ENCODE peak calls at places on chromosomes 1 and 21, in six cellular contexts. U is testis, Y is prostate gland, W is body of pancreas, I is endothelial cell of umbilical vein, E is heart left ventricle. F is an unnamed sample. For H3K4me1, the result is how much of the 10 kb centered on the place peaks cover.

GRCh38 chr21:44842721-44843445 is 25.0 kb upstream of the SUMO3 start:
- DNase-seq in U (no peak), Y (no peak), W (no peak), I (no peak), E (no peak), F (no peak)

GRCh38 chr1:94672934-94673333 is 131.4 kb upstream of the F3 start:
- DNase-seq in U (no peak), Y (no peak), W (no peak), I (no peak), E (no peak), F (no peak)

GRCh38 chr1:174433451-174433850 is 14.3 kb upstream of the GPR52 start:
- DNase-seq in U (no peak), Y (no peak), W (no peak), I (no peak), E (no peak), F (no peak)

GRCh38 chr1:43074244-43074643 is 97.8 kb downstream of the EBNA1BP2 start:
- DNase-seq in U (no peak), Y (no peak), W (no peak), I (no peak), E (no peak), F (no peak)

GRCh38 chr1:78035121-78035520 is 10.6 kb upstream of the GIPC2 start:
- DNase-seq in U (no peak), Y (no peak), W (no peak), I (no peak), E (no peak), F (no peak)

GRCh38 chr1:244112646-244113045 is 61.6 kb downstream of the ZBTB18 start:
- DNase-seq in U (no peak), Y (no peak), W (no peak), I (no peak), E (no peak), F (no peak)

GRCh38 chr1:41745022-41745421 is 173.7 kb downstream of the HIVEP3 start:
- DNase-seq in U (no peak), Y (no peak), W (no peak), I (no peak), E (no peak), F (no peak)

GRCh38 chr1:14486401-14487110 is 111.9 kb upstream of the KAZN start:
- DNase-seq in U (no peak), Y (no peak), W (peak), I (no peak), E (peak), F (no peak)

GRCh38 chr1:219585837-219586465 is 27.0 kb downstream of the ZC3H11B start:
- DNase-seq in U (no peak), Y (no peak), W (no peak), I (no peak), E (no peak), F (no peak)

GRCh38 chr21:36427502-36427901 is 42.3 kb downstream of the CHAF1B start:
- DNase-seq in U (no peak), Y (no peak), W (no peak), I (no peak), E (no peak), F (no peak)

GRCh38 chr1:241225741-241226140 is 131.3 kb downstream of the RGS7 start:
- DNase-seq in U (no peak), Y (no peak), W (no peak), I (no peak), E (no peak), F (no peak)

GRCh38 chr1:66494488-66494887 is 39.5 kb upstream of the SGIP1 start:
- DNase-seq in U (no peak), Y (no peak), W (no peak), I (peak), E (no peak), F (no peak)

GRCh38 chr1:192010406-192010805 is 147.9 kb upstream of the RGS18 start:
- DNase-seq in U (no peak), Y (no peak), W (no peak), I (no peak), E (no peak), F (no peak)

GRCh38 chr1:244075247-244075722 is 24.2 kb downstream of the ZBTB18 start:
- DNase-seq in U (no peak), Y (no peak), W (no peak), I (no peak), E (no peak), F (no peak)

GRCh38 chr1:21311016-21311415 is 20.8 kb upstream of the ECE1 start:
- DNase-seq in U (peak), Y (no peak), W (no peak), I (no peak), E (no peak), F (no peak)

GRCh38 chr1:115210302-115210711 is 121.0 kb upstream of the TSPAN2 start:
- DNase-seq in U (no peak), Y (no peak), W (no peak), I (no peak), E (no peak), F (no peak)

GRCh38 chr1:91885331-91885715 is 628 bp downstream of the TGFBR3 start:
- DNase-seq in U (peak), Y (peak), W (peak), I (no peak), E (peak), F (peak)

GRCh38 chr1:202654079-202654478 is 56.2 kb downstream of the SYT2 start:
- DNase-seq in U (no peak), Y (no peak), W (no peak), I (no peak), E (no peak), F (no peak)

GRCh38 chr1:112390775-112391602 is 5.0 kb upstream of the CTTNBP2NL start:
- DNase-seq in U (peak), Y (peak), W (peak), I (peak), E (peak), F (peak)

GRCh38 chr1:115879977-115880376 is 39.1 kb upstream of the NHLH2 start:
- DNase-seq in U (no peak), Y (no peak), W (no peak), I (no peak), E (no peak), F (no peak)

GRCh38 chr1:199279872-199280649 is 641.2 kb downstream of the PTPRC start:
- DNase-seq in U (no peak), Y (no peak), W (no peak), I (no peak), E (no peak), F (no peak)

GRCh38 chr1:53375440-53375839 is 47.6 kb upstream of the LRP8 start:
- DNase-seq in U (peak), Y (no peak), W (no peak), I (no peak), E (no peak), F (peak)

GRCh38 chr1:154404984-154405761 is at the start of gene IL6R:
- DNase-seq in U (peak), Y (peak), W (peak), I (peak), E (peak), F (peak)

GRCh38 chr1:205396972-205397616 is 24.8 kb downstream of the LEMD1 start:
- DNase-seq in U (peak), Y (no peak), W (peak), I (peak), E (peak), F (no peak)

GRCh38 chr1:43537423-43538142 is 6.9 kb downstream of the PTPRF start:
- DNase-seq in U (no peak), Y (peak), W (peak), I (no peak), E (no peak), F (peak)

GRCh38 chr1:212917134-212917485 is 33.2 kb upstream of the VASH2 start:
- DNase-seq in U (no peak), Y (no peak), W (no peak), I (no peak), E (no peak), F (no peak)

GRCh38 chr1:100847481-100847880 is 47.2 kb downstream of the EXTL2 start:
- DNase-seq in U (no peak), Y (no peak), W (no peak), I (peak), E (no peak), F (no peak)

GRCh38 chr1:43058545-43059360 is 100.1 kb upstream of the SLC2A1 start:
- DNase-seq in U (no peak), Y (no peak), W (peak), I (peak), E (no peak), F (no peak)

GRCh38 chr1:20983297-20983889 is 193.3 kb downstream of the EIF4G3 start:
- DNase-seq in U (no peak), Y (no peak), W (no peak), I (no peak), E (no peak), F (no peak)

GRCh38 chr1:15810073-15810472 is 2.6 kb upstream of the UQCRHL start:
- DNase-seq in U (no peak), Y (no peak), W (no peak), I (no peak), E (no peak), F (no peak)

GRCh38 chr1:38106726-38107125 is 60.1 kb upstream of the POU3F1 start:
- DNase-seq in U (no peak), Y (no peak), W (no peak), I (no peak), E (no peak), F (no peak)

GRCh38 chr1:59704721-59705120 is 110.0 kb upstream of the HOOK1 start:
- DNase-seq in U (no peak), Y (no peak), W (no peak), I (no peak), E (no peak), F (no peak)

GRCh38 chr1:207959141-207959825 is 48.4 kb upstream of the CD34 start:
- DNase-seq in U (peak), Y (peak), W (peak), I (peak), E (peak), F (peak)

GRCh38 chr1:54064244-54064643 is 10.8 kb downstream of the TCEANC2 start:
- DNase-seq in U (no peak), Y (no peak), W (no peak), I (no peak), E (no peak), F (no peak)

GRCh38 chr1:26360807-26361604 is 7.1 kb upstream of the CRYBG2 start:
- DNase-seq in U (no peak), Y (no peak), W (no peak), I (no peak), E (no peak), F (no peak)

GRCh38 chr1:36123357-36123756 is 1.7 kb downstream of the COL8A2 start:
- DNase-seq in U (no peak), Y (no peak), W (peak), I (no peak), E (no peak), F (no peak)

GRCh38 chr1:62076286-62076685 is 118.4 kb upstream of the L1TD1 start:
- DNase-seq in U (no peak), Y (no peak), W (peak), I (peak), E (no peak), F (no peak)

GRCh38 chr21:45994738-45995685 is 13.4 kb downstream of the COL6A1 start:
- DNase-seq in U (peak), Y (no peak), W (peak), I (no peak), E (peak), F (peak)

GRCh38 chr21:45995686-45996179 is 14.2 kb downstream of the COL6A1 start:
- DNase-seq in U (no peak), Y (no peak), W (no peak), I (no peak), E (no peak), F (peak)

GRCh38 chr21:45992311-45993209 is 11.0 kb downstream of the COL6A1 start:
- DNase-seq in U (peak), Y (no peak), W (peak), I (no peak), E (peak), F (peak)

GRCh38 chr21:45993210-45994085 is 11.9 kb downstream of the COL6A1 start:
- DNase-seq in U (peak), Y (no peak), W (peak), I (no peak), E (peak), F (peak)

GRCh38 chr21:45994086-45994661 is 12.6 kb downstream of the COL6A1 start:
- DNase-seq in U (peak), Y (no peak), W (peak), I (no peak), E (peak), F (peak)
- H3K4me1 ChIP-seq in U (under half), Y (under half), W (under half), I (under half), E (under half), F (under half)

DNA sequence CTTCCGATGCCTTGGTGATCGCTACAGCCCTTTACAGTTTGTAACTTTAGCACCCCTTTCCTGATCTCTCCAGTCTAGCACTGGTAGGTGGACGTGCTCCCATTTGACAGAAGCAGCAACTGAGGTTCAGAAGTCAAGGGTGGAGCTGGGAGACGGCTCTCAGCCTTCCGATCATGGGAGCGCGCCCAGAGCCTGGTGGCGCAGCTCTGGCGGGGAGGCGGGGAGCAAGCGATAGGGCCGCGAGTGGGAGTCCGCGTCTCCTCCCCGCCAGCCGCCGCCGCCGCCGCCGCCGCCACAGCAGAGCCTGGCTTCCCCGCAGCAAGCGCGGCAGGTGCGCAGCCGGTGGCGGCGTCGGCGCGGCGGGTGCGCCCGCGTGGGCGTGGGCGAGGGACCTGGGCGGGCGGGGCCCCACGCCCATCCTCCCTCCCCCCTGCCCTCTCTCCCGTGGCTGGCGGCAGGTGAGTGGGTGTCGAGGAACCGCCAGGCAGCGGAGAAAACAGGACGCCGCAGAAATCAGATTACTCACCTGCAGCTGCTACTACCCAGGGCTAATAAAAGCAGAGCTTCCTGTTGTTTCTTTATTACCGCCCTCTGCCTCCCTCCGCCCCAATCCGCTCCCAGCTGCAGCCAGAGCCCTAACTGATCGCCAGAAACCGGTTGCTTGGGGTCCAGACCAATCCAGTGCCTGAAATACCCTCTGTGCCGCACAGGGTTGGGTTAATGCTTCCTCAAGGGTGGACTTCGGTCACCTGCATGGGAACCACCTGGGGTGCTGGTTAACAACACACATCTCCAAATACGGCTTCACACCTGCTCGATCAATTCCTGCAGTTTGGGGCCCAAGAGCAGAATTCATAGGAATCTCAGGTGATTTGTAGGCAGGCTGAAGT is 60.2 kb upstream of the ID3 start:
- DNase-seq in U (no peak), Y (peak), W (peak), I (peak), E (no peak), F (peak)
- H3K4me3 ChIP-seq in U (peak), Y (peak), W (no peak), I (no peak), E (peak), F (peak)

DNA sequence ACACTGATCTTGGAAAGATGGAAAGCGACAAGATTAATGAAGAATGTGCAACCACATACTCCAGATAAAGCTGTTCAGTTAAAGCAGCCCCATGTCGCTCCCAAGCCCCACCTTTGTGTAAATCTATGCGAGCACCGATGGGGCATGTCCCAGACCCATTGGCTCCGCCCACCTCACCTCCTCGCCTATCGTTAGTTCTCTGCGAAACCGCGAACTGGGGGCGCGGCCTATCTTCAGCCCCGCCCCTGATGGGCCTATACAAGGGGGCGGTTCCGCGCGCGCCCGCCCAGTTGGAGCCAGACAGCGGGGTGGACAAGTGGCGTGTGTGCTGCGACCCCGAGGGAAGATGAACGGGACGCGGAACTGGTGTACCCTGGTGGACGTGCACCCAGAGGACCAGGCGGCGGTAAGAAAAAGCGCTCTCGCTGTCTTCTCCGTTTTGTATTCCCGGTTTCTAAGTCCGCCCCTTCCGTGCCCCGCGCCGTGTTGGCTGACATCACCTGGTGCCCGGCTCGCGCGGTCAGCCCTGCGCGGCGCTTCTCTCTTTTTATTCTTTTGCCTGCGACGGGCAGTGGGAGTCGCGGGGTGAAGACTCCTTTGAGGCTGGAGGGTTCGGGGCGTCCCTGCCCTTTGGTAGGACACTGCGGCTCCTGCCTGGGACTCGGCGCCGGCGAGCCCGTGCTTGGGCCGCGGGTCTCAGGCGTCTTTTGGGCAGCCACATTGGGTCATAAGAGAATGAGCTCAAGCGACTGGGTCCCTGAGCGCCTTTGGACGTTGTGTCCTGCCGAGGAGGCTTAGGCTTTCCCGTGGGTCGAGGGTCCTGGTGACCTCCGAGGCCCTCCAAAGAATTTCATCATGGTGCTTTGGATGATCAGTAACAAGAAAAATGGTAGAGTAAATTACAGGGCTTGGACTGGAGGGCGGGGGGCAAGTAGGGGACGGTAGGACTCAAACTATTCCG is at the start of gene TUFT1:
- DNase-seq in U (peak), Y (peak), W (peak), I (peak), E (peak), F (peak)
- TF ChIP-seq POLR2A in U (peak), Y (peak), W (peak), I (peak), E (peak), F (no peak)

DNA sequence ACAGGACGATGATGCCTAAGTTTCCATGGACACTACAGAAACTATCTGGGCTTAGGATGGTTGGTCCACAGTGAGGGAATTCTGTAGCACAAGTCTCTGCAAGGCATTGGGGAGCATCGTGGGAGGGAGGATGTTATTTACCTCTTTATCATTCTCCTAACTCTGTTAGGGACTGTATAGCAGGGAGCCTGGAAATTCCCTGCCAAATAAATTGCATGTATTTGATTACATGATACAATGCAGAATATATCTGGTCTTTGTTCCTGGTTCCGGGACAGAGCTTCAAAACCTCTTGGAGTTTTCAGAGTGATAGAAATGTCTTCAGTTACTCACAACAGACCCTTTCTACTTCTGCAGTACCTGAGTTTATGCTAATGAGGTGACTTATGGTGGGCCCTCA is 385.9 kb downstream of the PCP4 start:
- DNase-seq in U (no peak), Y (no peak), W (no peak), I (no peak), E (no peak), F (no peak)
- H3K4me1 ChIP-seq in U (under half), Y (under half), W (under half), I (under half), E (under half), F (under half)

DNA sequence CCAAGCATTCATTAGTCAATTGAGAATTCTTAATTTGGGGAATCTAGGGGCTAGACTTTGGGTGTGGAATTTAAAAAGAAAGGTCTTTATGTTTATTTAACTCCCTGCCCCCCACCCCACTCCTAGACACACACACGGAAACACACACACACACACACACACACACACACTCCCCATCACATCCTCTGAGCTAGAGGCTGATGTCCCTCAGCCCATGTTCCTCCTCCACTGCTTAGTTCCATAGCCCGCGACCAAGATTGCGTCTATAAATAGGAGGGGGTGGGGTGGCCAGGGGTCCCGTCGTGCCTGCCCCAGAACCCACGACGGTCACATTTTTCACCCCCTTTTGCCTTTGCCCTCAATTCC is 649 bp upstream of the KIRREL1 start:
- DNase-seq in U (no peak), Y (no peak), W (no peak), I (no peak), E (no peak), F (no peak)
- H3K4me3 ChIP-seq in U (peak), Y (peak), W (no peak), I (peak), E (peak), F (peak)

GRCh38 chr1:32205401-32206370 is at the start of gene IQCC:
- DNase-seq in U (peak), Y (peak), W (peak), I (peak), E (peak), F (peak)
- TF ChIP-seq POLR2A in U (no peak), Y (peak), W (peak), I (peak), E (peak), F (peak)

F was measured in spleen.